ENCODE peak calls at places on chromosomes 11 and 22, in nine cellular contexts. D, Y, V, T, C, Z, P, S and Q are unnamed samples.

GRCh38 chr22:46077669-46078099 is 72.6 kb upstream of the PPARA start:
- DNase-seq in D (no peak), C (no peak), V (no peak), S (no peak), Y (no peak), Z (peak), P (no peak), T (no peak), Q (no peak)

GRCh38 chr22:25922141-25922540 is 180.2 kb downstream of the MYO18B start:
- DNase-seq in V (no peak), P (no peak), D (no peak), Z (no peak), S (no peak), Y (no peak), C (no peak), T (no peak), Q (no peak)

GRCh38 chr11:69810289-69811118 is 8.7 kb downstream of the FGF3 start:
- DNase-seq in Z (no peak), Y (no peak), T (no peak), C (no peak), S (no peak), D (no peak), P (no peak), V (no peak), Q (no peak)

GRCh38 chr11:29448246-29448877 is 568.5 kb downstream of the KCNA4 start:
- DNase-seq in C (no peak), V (no peak), P (peak), T (no peak), D (peak), Z (no peak), Y (no peak), S (no peak), Q (peak)

GRCh38 chr11:133835258-133836075 is 9.8 kb downstream of the SPATA19 start:
- DNase-seq in C (peak), T (peak), S (no peak), D (peak), P (peak), Z (no peak), V (no peak), Y (no peak), Q (peak)

GRCh38 chr11:119942021-119942420 is 195.9 kb downstream of the TRIM29 start:
- DNase-seq in T (no peak), S (no peak), Z (peak), D (no peak), Y (no peak), V (no peak), P (no peak), C (no peak), Q (no peak)

GRCh38 chr11:129237880-129238638 is 45.9 kb upstream of the ARHGAP32 start:
- DNase-seq in V (no peak), S (no peak), Y (no peak), Z (no peak), D (no peak), C (no peak), P (no peak), T (no peak), Q (no peak)

GRCh38 chr11:40885257-40885947 is 574.0 kb downstream of the LRRC4C start:
- DNase-seq in D (no peak), C (no peak), S (no peak), T (no peak), V (no peak), Y (no peak), P (no peak), Z (no peak), Q (no peak)

GRCh38 chr11:127412722-127413121 is 412.2 kb upstream of the KIRREL3 start:
- DNase-seq in Z (no peak), C (no peak), T (no peak), S (no peak), P (no peak), Y (peak), D (no peak), V (no peak), Q (no peak)

GRCh38 chr22:26068571-26068970 is 100.7 kb upstream of the SEZ6L start:
- DNase-seq in S (no peak), P (no peak), T (no peak), C (no peak), Y (no peak), D (no peak), Z (no peak), V (no peak), Q (no peak)

GRCh38 chr11:119809346-119809745 is 80.3 kb upstream of the NECTIN1 start:
- DNase-seq in P (no peak), Z (peak), Y (no peak), D (no peak), V (peak), S (no peak), C (no peak), T (no peak), Q (no peak)

GRCh38 chr11:59756845-59757244 is 1.7 kb downstream of the STX3 start:
- DNase-seq in P (no peak), S (no peak), C (no peak), T (no peak), Z (no peak), V (peak), D (peak), Y (peak), Q (no peak)

GRCh38 chr11:12785901-12786300 is 111.7 kb downstream of the TEAD1 start:
- DNase-seq in V (no peak), D (no peak), C (no peak), S (no peak), P (no peak), Z (no peak), T (no peak), Y (no peak), Q (no peak)

GRCh38 chr11:13009921-13010736 is 1.0 kb downstream of the RASSF10 start:
- DNase-seq in Z (no peak), P (peak), Y (peak), S (no peak), V (peak), C (no peak), D (no peak), T (no peak), Q (no peak)

GRCh38 chr22:39897841-39898240 is 3.0 kb upstream of the GRAP2 start:
- DNase-seq in Y (no peak), P (no peak), Z (no peak), T (no peak), S (no peak), V (no peak), C (no peak), D (no peak), Q (no peak)

GRCh38 chr22:38706885-38707180 is 1.1 kb downstream of the GTPBP1 start:
- DNase-seq in S (no peak), C (no peak), T (no peak), D (no peak), Z (no peak), Y (no peak), V (no peak), P (no peak), Q (no peak)

GRCh38 chr22:35961480-35961902 is 67.1 kb downstream of the RBFOX2 start:
- DNase-seq in Y (no peak), P (peak), D (no peak), Z (no peak), V (no peak), C (no peak), T (no peak), S (no peak), Q (peak)

GRCh38 chr11:46916251-46916650 is 2.1 kb downstream of the LRP4 start:
- DNase-seq in T (no peak), P (no peak), Z (no peak), D (no peak), V (no peak), Y (no peak), C (no peak), S (no peak), Q (no peak)

GRCh38 chr11:103528046-103528445 is 418.8 kb downstream of the DYNC2H1 start:
- DNase-seq in V (no peak), T (no peak), C (no peak), Z (no peak), P (no peak), S (no peak), D (no peak), Y (no peak), Q (no peak)

GRCh38 chr11:118338637-118339061 is 3.9 kb downstream of the CD3D start:
- DNase-seq in P (no peak), T (peak), V (peak), Y (no peak), S (peak), C (peak), D (peak), Z (no peak), Q (peak)

GRCh38 chr11:134469627-134470026 is 57.6 kb upstream of the B3GAT1 start:
- DNase-seq in C (no peak), S (no peak), D (no peak), Z (no peak), T (no peak), P (no peak), Y (no peak), V (no peak), Q (no peak)

GRCh38 chr22:25692392-25692791 is 49.6 kb upstream of the MYO18B start:
- DNase-seq in P (no peak), D (no peak), S (no peak), C (no peak), Y (no peak), V (no peak), T (no peak), Z (no peak), Q (no peak)

GRCh38 chr11:2290351-2290841 is 11.3 kb downstream of the C11orf21 start:
- DNase-seq in D (no peak), P (no peak), T (no peak), V (peak), Y (peak), S (no peak), Z (peak), C (no peak), Q (no peak)

GRCh38 chr11:69467646-69468045 is 13.8 kb upstream of the LINC01488 start:
- DNase-seq in S (no peak), Z (peak), T (no peak), V (no peak), Y (no peak), D (no peak), C (no peak), P (no peak), Q (no peak)